ENCODE peak calls at places on chromosome 20, in four cellular contexts. Z is naive thymus-derived CD4-positive, alpha-beta T cell; M is GM12878; V is esophagus squamous epithelium. T is an unnamed sample. For H3K4me1, the result is how much of the 10 kb centered on the place peaks cover.

GRCh38 chr20:36653456-36653855 is 7.5 kb upstream of the SLA2 start:
- DNase-seq in Z (no peak), M (no peak), V (no peak), T (no peak)

GRCh38 chr20:53944796-53945195 is 125.6 kb downstream of the BCAS1 start:
- DNase-seq in Z (no peak), M (no peak), V (no peak), T (no peak)

GRCh38 chr20:49230575-49231211 is 11.5 kb downstream of the DDX27 start:
- DNase-seq in Z (no peak), M (no peak), V (no peak), T (no peak)

GRCh38 chr20:11755071-11755881 is 162.4 kb upstream of the BTBD3 start:
- DNase-seq in Z (no peak), M (no peak), V (no peak), T (no peak)

GRCh38 chr20:50792708-50793574 is 1.9 kb upstream of the BCAS4 start:
- DNase-seq in Z (no peak), M (no peak), V (no peak), T (peak)

GRCh38 chr20:35663813-35664543 is 722 bp downstream of the CPNE1 start:
- DNase-seq in Z (peak), M (no peak), V (no peak), T (no peak)

GRCh38 chr20:18005170-18005989 is 36.6 kb downstream of the MGME1 start:
- DNase-seq in Z (no peak), M (peak), V (no peak), T (no peak)

GRCh38 chr20:50475879-50476292 is 34.3 kb upstream of the PTPN1 start:
- DNase-seq in Z (no peak), M (no peak), V (no peak), T (no peak)

GRCh38 chr20:51062065-51062464 is 39.2 kb upstream of the KCNG1 start:
- DNase-seq in Z (no peak), M (no peak), V (no peak), T (no peak)

GRCh38 chr20:37976862-37977261 is 56.4 kb downstream of the TTI1 start:
- DNase-seq in Z (no peak), M (no peak), V (no peak), T (peak)

GRCh38 chr20:21102691-21103311 is 3.4 kb downstream of the LINC00237 start:
- DNase-seq in Z (peak), M (no peak), V (no peak), T (no peak)

GRCh38 chr20:49674383-49675352 is 39.0 kb downstream of the B4GALT5 start:
- DNase-seq in Z (no peak), M (no peak), V (no peak), T (no peak)

GRCh38 chr20:16007164-16007563 is 566.1 kb downstream of the KIF16B start:
- DNase-seq in Z (no peak), M (peak), V (no peak), T (no peak)

DNA sequence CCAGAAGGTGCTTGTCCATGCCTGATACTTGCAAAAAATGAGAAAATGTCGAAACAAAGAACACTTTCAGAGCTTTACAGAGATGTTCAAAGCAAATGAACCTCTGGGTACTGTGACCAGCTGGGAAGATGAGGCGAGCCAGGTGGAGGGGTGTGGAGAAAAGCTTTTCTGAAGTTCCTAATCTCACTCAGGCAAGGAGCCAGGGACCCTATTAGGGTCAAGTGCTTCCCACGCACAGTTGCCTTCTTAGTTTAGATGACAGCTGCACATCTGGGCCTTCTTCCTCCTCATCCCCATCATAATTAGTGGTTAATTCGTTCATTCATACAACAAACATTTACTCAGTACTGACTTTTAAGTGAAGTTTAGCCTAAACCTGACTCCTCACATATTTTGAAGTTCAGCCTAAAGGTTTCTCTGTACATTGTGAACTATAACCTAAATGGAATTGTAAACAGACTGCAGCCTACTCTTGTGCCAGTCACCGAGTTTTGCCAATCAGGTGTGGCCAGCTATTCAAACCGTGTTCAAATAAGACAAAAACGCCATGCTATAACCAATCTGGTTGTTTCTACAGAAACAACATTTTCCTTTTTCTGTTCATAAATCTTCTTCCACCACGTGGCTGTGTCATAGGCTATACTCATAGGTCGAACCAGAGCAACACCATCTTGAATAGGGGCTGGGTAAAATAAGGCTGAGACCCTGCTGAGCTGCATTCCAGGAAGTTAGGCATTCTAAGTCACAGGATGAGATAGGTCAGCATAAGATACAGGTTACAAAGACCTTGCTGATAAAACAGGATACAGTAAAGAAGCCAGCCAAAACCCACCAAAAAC is 19.3 kb upstream of the AHCY start:
- DNase-seq in Z (no peak), M (no peak), V (no peak), T (no peak)
- H3K4me1 ChIP-seq in Z (under half), M (under half), V (under half), T (under half)

DNA sequence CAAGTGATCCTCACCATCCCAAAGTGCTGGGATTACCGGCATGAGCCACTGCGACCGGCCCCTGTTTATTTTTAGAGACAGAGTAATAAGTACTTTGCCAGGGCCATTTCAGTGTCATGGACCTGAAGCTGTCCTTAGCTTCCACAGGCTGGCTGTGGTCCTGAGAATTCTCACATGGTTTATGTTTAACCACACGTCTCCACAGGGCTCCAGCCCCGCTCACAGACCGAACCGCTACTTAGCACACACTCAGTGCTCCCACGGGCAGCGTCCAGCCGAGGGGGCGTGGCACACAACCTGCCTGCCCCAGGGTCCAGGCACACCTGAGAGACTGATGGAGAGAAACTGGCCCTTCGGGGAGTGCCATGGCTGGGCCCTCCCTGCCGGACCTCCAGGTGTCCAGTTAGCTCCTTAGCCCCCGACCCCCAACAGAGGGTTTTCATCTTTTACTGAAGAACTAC is 11.7 kb downstream of the ACSS1 start:
- DNase-seq in Z (no peak), M (no peak), V (no peak), T (peak)
- H3K4me1 ChIP-seq in Z (under half), M (under half), V (half or more), T (under half)

GRCh38 chr20:5970381-5970780 is 19.9 kb downstream of the MCM8 start:
- DNase-seq in Z (no peak), M (no peak), V (no peak), T (no peak)
- H3K4me1 ChIP-seq in Z (under half), M (under half), V (under half), T (under half)

GRCh38 chr20:9081423-9081966 is 12.6 kb downstream of the PLCB4 start:
- DNase-seq in Z (no peak), M (no peak), V (no peak), T (no peak)

GRCh38 chr20:9075264-9076095 is 6.6 kb downstream of the PLCB4 start:
- DNase-seq in Z (no peak), M (no peak), V (no peak), T (no peak)

GRCh38 chr20:9079038-9079731 is 10.3 kb downstream of the PLCB4 start:
- DNase-seq in Z (no peak), M (no peak), V (no peak), T (no peak)
- H3K4me1 ChIP-seq in Z (under half), M (under half), V (under half), T (under half)

GRCh38 chr20:64062276-64062595 is 762 bp upstream of the TCEA2 start:
- DNase-seq in Z (no peak), M (no peak), V (no peak), T (no peak)
- H3K4me1 ChIP-seq in Z (under half), M (under half), V (under half), T (under half)

GRCh38 chr20:45827712-45828111 is 600 bp upstream of the TNNC2 start:
- DNase-seq in Z (no peak), M (no peak), V (no peak), T (no peak)
- H3K4me1 ChIP-seq in Z (under half), M (under half), V (under half), T (under half)

GRCh38 chr20:25044660-25045342 is 13.1 kb downstream of the ACSS1 start:
- DNase-seq in Z (no peak), M (no peak), V (no peak), T (peak)

GRCh38 chr20:25047766-25048165 is 10.2 kb downstream of the ACSS1 start:
- DNase-seq in Z (no peak), M (no peak), V (no peak), T (peak)

GRCh38 chr20:25045343-25045712 is 12.6 kb downstream of the ACSS1 start:
- DNase-seq in Z (no peak), M (no peak), V (no peak), T (peak)

GRCh38 chr20:25048519-25048952 is 9.4 kb downstream of the ACSS1 start:
- DNase-seq in Z (no peak), M (no peak), V (no peak), T (peak)

GRCh38 chr20:25046736-25047666 is 10.9 kb downstream of the ACSS1 start:
- DNase-seq in Z (no peak), M (no peak), V (no peak), T (peak)
- H3K4me1 ChIP-seq in Z (under half), M (under half), V (half or more), T (under half)

DNA sequence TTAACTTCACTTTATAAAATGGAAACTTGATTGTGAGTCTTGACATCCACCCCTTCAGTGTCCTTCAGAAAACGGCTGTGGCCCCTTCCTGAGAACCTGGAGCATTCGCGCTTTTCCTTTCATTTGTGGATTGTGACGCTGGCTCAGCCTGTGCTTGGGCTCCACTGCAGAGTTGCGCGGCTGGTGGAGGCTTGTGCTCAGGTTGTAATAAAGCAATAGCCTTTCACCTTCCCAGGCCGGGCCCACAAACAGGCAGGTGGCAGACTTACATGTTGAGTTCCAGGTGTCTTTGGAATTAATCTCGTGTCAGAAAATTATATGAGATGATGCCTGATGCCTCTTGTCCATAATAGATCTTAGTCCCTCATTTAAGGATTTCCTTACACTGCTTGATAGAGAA is 199.9 kb downstream of the CDH4 start:
- DNase-seq in Z (no peak), M (no peak), V (no peak), T (peak)
- H3K4me1 ChIP-seq in Z (under half), M (under half), V (under half), T (under half)

GRCh38 chr20:32965581-32966373 is 38.5 kb downstream of the SUN5 start:
- DNase-seq in Z (peak), M (no peak), V (no peak), T (peak)
- H3K4me1 ChIP-seq in Z (half or more), M (under half), V (under half), T (under half)